ENCODE peak calls at places on chromosome 16, in four cellular contexts. V is GM03348, I is NCI-H1417, Y is HCT116. W is an unnamed sample.

GRCh38 chr16:12426122-12426521 is 377.6 kb downstream of the CPPED1 start:
- DNase-seq in I (peak; percentile 56), V (no peak), Y (no peak), W (no peak)

GRCh38 chr16:86761117-86761971 is 183.0 kb downstream of the FOXL1 start:
- DNase-seq in I (no peak), V (peak; percentile 85), Y (peak; percentile 51), W (no peak)

GRCh38 chr16:89401205-89401604 is 89.2 kb downstream of the ANKRD11 start:
- DNase-seq in V (no peak), Y (no peak), I (no peak), W (no peak)

GRCh38 chr16:67431077-67431804 is at the start of gene HSD11B2:
- DNase-seq in I (peak; percentile 84), V (peak; percentile 83), Y (peak; percentile 40), W (no peak)

GRCh38 chr16:74448990-74449389 is 27.7 kb upstream of the CLEC18B start:
- DNase-seq in Y (peak; percentile 63), V (peak; percentile 94), I (no peak), W (peak; percentile 81)

GRCh38 chr16:88306860-88307545 is 75.8 kb upstream of the ZNF469 start:
- DNase-seq in Y (no peak), V (peak; percentile 87), I (no peak), W (no peak)

GRCh38 chr16:71894229-71894920 is 956 bp upstream of the IST1 start:
- DNase-seq in V (peak; percentile 26), Y (peak; percentile 43), I (peak; percentile 75), W (no peak)

GRCh38 chr16:80041399-80041798 is 440.9 kb upstream of the MAF start:
- DNase-seq in V (no peak), Y (no peak), I (peak; percentile 62), W (no peak)

GRCh38 chr16:82264781-82265180 is 94.8 kb upstream of the MPHOSPH6 start:
- DNase-seq in V (no peak), I (peak; percentile 6), Y (no peak), W (no peak)

GRCh38 chr16:74296120-74296464 is 522 bp upstream of the PSMD7 start:
- DNase-seq in V (no peak), I (no peak), Y (no peak), W (no peak)

GRCh38 chr16:1214693-1215092 is 10.4 kb downstream of the TPSG1 start:
- DNase-seq in V (no peak), I (no peak), Y (no peak), W (no peak)

GRCh38 chr16:55297910-55298175 is 26.2 kb upstream of the IRX6 start:
- DNase-seq in V (peak; percentile 40), I (no peak), Y (no peak), W (no peak)

GRCh38 chr16:84862804-84863484 is 43.2 kb downstream of the CRISPLD2 start:
- DNase-seq in V (no peak), Y (no peak), I (no peak), W (no peak)

GRCh38 chr16:50360033-50360778 is 8.6 kb downstream of the BRD7 start:
- DNase-seq in V (no peak), Y (no peak), I (peak; percentile 30), W (no peak)

GRCh38 chr16:75401697-75402096 is 31.6 kb downstream of the CFDP1 start:
- DNase-seq in I (no peak), Y (no peak), V (no peak), W (no peak)

GRCh38 chr16:89422905-89423630 is 67.3 kb downstream of the ANKRD11 start:
- DNase-seq in Y (no peak), I (no peak), V (peak; percentile 50), W (peak; percentile 63)

GRCh38 chr16:48897698-48898205 is 287.8 kb upstream of the N4BP1 start:
- DNase-seq in V (no peak), I (no peak), Y (no peak), W (no peak)

GRCh38 chr16:87826798-87827587 is 42.3 kb downstream of the SLC7A5 start:
- DNase-seq in Y (no peak), V (no peak), I (no peak), W (no peak)

GRCh38 chr16:85204242-85205010 is 92.2 kb upstream of the CIBAR2 start:
- DNase-seq in I (no peak), Y (no peak), V (peak; percentile 73), W (no peak)

GRCh38 chr16:1177750-1178149 is 24.8 kb downstream of the CACNA1H start:
- DNase-seq in Y (no peak), I (no peak), V (no peak), W (no peak)

GRCh38 chr16:81940781-81941560 is 70.3 kb downstream of the SDR42E1 start:
- DNase-seq in V (peak; percentile 85), I (peak; percentile 65), Y (peak; percentile 57), W (peak; percentile 78)

GRCh38 chr16:28092721-28093382 is 29.3 kb upstream of the GSG1L start:
- DNase-seq in I (peak; percentile 76), V (no peak), Y (no peak), W (no peak)

GRCh38 chr16:4015991-4016325 is 100.3 kb downstream of the ADCY9 start:
- DNase-seq in V (no peak), I (no peak), Y (no peak), W (no peak)

GRCh38 chr16:31710880-31711279 is 162.7 kb upstream of the ZNF267 start:
- DNase-seq in Y (no peak), I (no peak), V (no peak), W (no peak)

GRCh38 chr16:48918520-48919258 is 308.7 kb upstream of the N4BP1 start:
- DNase-seq in I (no peak), Y (peak; percentile 33), V (no peak), W (no peak)

GRCh38 chr16:48194828-48195566 is 39.2 kb upstream of the ABCC12 start:
- DNase-seq in V (no peak), Y (no peak), I (peak; percentile 62), W (no peak)

GRCh38 chr16:28149016-28149888 is 62.5 kb downstream of the XPO6 start:
- DNase-seq in Y (no peak), I (no peak), V (no peak), W (no peak)

GRCh38 chr16:66476328-66477027 is 49.4 kb downstream of the BEAN1 start:
- DNase-seq in I (peak; percentile 5), Y (no peak), V (no peak), W (no peak)

GRCh38 chr16:4839942-4840341 is 7.1 kb downstream of the GLYR1 start:
- DNase-seq in I (no peak), V (no peak), Y (no peak), W (no peak)

GRCh38 chr16:88815901-88816589 is 4.3 kb upstream of the APRT start:
- DNase-seq in Y (no peak), V (peak; percentile 35), I (peak; percentile 73), W (peak; percentile 44)

GRCh38 chr16:50306287-50306686 is 39.9 kb downstream of the ADCY7 start:
- DNase-seq in I (no peak), Y (no peak), V (no peak), W (no peak)

GRCh38 chr16:51592013-51592501 is 441.0 kb upstream of the SALL1 start:
- DNase-seq in Y (no peak), I (no peak), V (no peak), W (no peak)

GRCh38 chr16:88526906-88527185 is 43.4 kb upstream of the ZC3H18 start:
- DNase-seq in Y (no peak), V (no peak), I (no peak), W (peak; percentile 32)

GRCh38 chr16:66247516-66248089 is 118.9 kb upstream of the CDH5 start:
- DNase-seq in V (peak; percentile 61), I (peak; percentile 26), Y (no peak), W (no peak)

GRCh38 chr16:28845173-28846079 is 722 bp downstream of the TUFM start:
- DNase-seq in V (peak; percentile 16), Y (peak; percentile 53), I (no peak), W (peak; percentile 41)

GRCh38 chr16:11674818-11675560 is 6.7 kb downstream of the SNN start:
- DNase-seq in Y (peak; percentile 15), V (no peak), I (no peak), W (no peak)

GRCh38 chr16:56137269-56137668 is 54.0 kb upstream of the GNAO1 start:
- DNase-seq in I (no peak), V (no peak), Y (no peak), W (no peak)

GRCh38 chr16:71626858-71627213 is 852 bp downstream of the MARVELD3 start:
- DNase-seq in V (peak; percentile 40), I (no peak), Y (peak; percentile 56), W (no peak)

GRCh38 chr16:5442054-5442453 is 344.5 kb upstream of the EEF2KMT start:
- DNase-seq in I (no peak), Y (no peak), V (no peak), W (no peak)

W was measured in dermis microvascular lymphatic vessel endothelial cell.